ENCODE peak calls at places on chromosomes 16 and 17, in six cellular contexts. N is prostate gland, D is Peyer's patch, M is IMR-90, C is heart left ventricle, E is endothelial cell of umbilical vein. R is an unnamed sample.

GRCh38 chr16:72937360-72937759 is 110.6 kb downstream of the ZFHX3 start:
- DNase-seq in N (no peak), E (no peak), D (no peak), C (no peak), M (no peak), R (no peak)

GRCh38 chr17:44599298-44600175 is 42.3 kb downstream of the FZD2 start:
- DNase-seq in M (peak; percentile 99), C (no peak), N (no peak), D (peak; percentile 48), E (peak; percentile 96), R (peak; percentile 24)

GRCh38 chr17:51419476-51419875 is 159.1 kb downstream of the UTP18 start:
- DNase-seq in D (no peak), C (no peak), N (no peak), E (no peak), M (no peak), R (peak; percentile 59)

GRCh38 chr16:17166095-17166494 is 304.7 kb downstream of the XYLT1 start:
- DNase-seq in M (peak; percentile 14), C (no peak), D (no peak), E (no peak), N (no peak), R (no peak)

GRCh38 chr17:17710728-17711541 is 29.7 kb downstream of the RAI1 start:
- DNase-seq in N (peak; percentile 93), D (peak; percentile 75), C (no peak), M (peak; percentile 93), E (peak; percentile 95), R (peak; percentile 93)

GRCh38 chr16:88454315-88455057 is 1.4 kb downstream of the ZFPM1 start:
- DNase-seq in M (no peak), E (peak; percentile 8), N (no peak), D (peak; percentile 79), C (no peak), R (peak; percentile 32)

GRCh38 chr17:17358060-17358751 is 55.0 kb downstream of the NT5M start:
- DNase-seq in C (no peak), M (no peak), D (peak; percentile 36), E (no peak), N (no peak), R (no peak)

GRCh38 chr16:66357523-66357928 is 9.0 kb upstream of the CDH5 start:
- DNase-seq in E (peak; percentile 93), N (peak; percentile 36), M (peak; percentile 83), D (peak; percentile 70), C (no peak), R (peak; percentile 64)

GRCh38 chr17:59853168-59853918 is 39.4 kb downstream of the TUBD1 start:
- DNase-seq in C (no peak), E (peak; percentile 85), M (peak; percentile 100), D (peak; percentile 88), N (peak; percentile 77), R (no peak)

GRCh38 chr17:45087978-45088377 is 26.9 kb downstream of the NMT1 start:
- DNase-seq in D (no peak), E (no peak), M (no peak), N (no peak), C (no peak), R (no peak)

GRCh38 chr17:75099881-75100595 is 9.7 kb upstream of the ARMC7 start:
- DNase-seq in E (no peak), M (no peak), C (no peak), N (no peak), D (no peak), R (no peak)

GRCh38 chr17:38702900-38703741 is 2.0 kb upstream of the MLLT6 start:
- DNase-seq in N (peak; percentile 15), C (peak; percentile 47), E (no peak), M (no peak), D (peak; percentile 70), R (no peak)

GRCh38 chr17:2239170-2239551 is 64.4 kb downstream of the SMG6 start:
- DNase-seq in C (no peak), E (peak; percentile 12), M (no peak), D (no peak), N (no peak), R (no peak)

GRCh38 chr17:82215095-82215971 is 2.7 kb upstream of the CCDC57 start:
- DNase-seq in C (no peak), M (no peak), D (no peak), N (no peak), E (no peak), R (no peak)

GRCh38 chr16:82675300-82675699 is 48.5 kb downstream of the CDH13 start:
- DNase-seq in D (no peak), N (no peak), M (peak; percentile 49), C (no peak), E (no peak), R (no peak)

GRCh38 chr16:81036751-81037350 is 1.2 kb downstream of the ATMIN start:
- DNase-seq in M (no peak), E (peak; percentile 23), D (no peak), N (no peak), C (peak; percentile 34), R (no peak)

GRCh38 chr17:48814504-48814903 is 2.5 kb downstream of the TTLL6 start:
- DNase-seq in N (peak; percentile 25), D (peak; percentile 83), C (peak; percentile 52), E (peak; percentile 53), M (peak; percentile 37), R (peak; percentile 52)

GRCh38 chr17:30256756-30257506 is 21.4 kb upstream of the SLC6A4 start:
- DNase-seq in D (no peak), M (peak; percentile 66), E (no peak), N (no peak), C (no peak), R (no peak)

GRCh38 chr17:42675348-42675983 is 1.3 kb downstream of the PLEKHH3 start:
- DNase-seq in M (no peak), D (no peak), E (no peak), C (peak; percentile 68), N (peak; percentile 26), R (peak; percentile 67)

GRCh38 chr17:13601317-13601775 is 383 bp downstream of the HS3ST3A1 start:
- DNase-seq in N (no peak), C (peak; percentile 28), D (no peak), M (no peak), E (no peak), R (no peak)

GRCh38 chr16:3920206-3920605 is 39.7 kb upstream of the CREBBP start:
- DNase-seq in D (no peak), C (no peak), M (no peak), N (no peak), E (no peak), R (no peak)
- H3K4me3 ChIP-seq in D (no peak overlapping the region), C (no peak overlapping the region), M (no peak overlapping the region), N (no peak overlapping the region), E (no peak overlapping the region), R (no peak overlapping the region)

DNA sequence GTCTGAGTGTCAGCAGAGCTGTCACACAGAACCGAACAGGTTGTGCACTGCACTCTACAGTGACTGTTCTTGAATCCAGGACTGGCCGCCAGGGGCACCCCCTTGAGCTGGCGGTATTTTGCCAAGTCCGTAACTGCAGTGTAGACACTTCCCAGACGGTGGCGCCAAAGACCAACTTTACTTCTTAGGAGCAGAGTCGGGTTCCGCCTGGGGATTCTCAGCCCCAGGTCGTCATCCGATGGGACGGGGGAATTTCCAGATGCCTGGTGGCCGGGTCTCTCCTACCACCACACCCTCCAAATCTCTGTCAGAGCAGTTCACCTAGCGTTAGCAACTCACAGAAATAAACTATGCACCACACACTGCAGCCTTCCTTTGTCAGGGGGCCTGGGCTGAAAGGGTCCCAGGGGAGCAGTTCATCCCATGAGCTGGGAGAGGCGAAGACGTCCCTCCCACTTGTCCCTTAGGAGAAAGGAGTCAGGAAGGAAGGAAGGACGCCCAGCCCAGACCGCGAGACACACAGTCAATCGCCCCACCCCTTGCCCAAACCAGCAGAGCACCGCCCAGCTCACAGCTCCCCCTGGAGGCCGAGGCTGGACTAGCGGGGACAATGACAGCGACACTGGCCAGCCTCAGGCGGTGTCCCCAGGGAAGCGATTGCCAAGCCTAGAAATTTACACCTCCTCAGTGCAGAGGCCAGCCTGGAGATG is 7.4 kb upstream of the RIPOR1 start:
- DNase-seq in E (peak; percentile 97), C (peak; percentile 94), D (peak; percentile 99), N (peak; percentile 96), M (peak; percentile 94), R (peak; percentile 96)
- TF ChIP-seq POLR2A in E (peak; percentile 68), C (no peak), D (no peak), N (peak; percentile 63), M (peak; percentile 52), R (peak; percentile 47)

DNA sequence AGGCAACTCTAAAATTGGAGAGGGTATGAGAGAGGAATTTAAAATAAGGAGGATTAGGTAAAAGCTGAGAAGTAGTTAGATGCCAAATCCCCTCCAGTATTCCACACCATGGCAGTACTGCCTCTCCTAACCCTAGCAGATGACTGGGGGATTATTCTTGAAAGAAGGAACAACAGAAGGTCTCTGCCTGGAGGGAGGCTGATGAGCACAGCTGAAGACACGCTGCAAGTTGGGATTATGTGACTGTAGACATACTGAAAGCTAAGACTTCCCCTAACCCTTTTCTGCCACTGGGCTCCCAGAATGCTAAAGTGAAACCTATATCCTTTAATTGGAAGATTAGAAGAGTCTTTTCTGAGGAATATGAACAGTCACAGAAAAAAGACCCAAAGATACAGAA is 27.7 kb upstream of the SLC46A1 start:
- DNase-seq in N (no peak), C (no peak), E (no peak), M (no peak), D (no peak), R (no peak)
- H3K4me3 ChIP-seq in N (no peak overlapping the region), C (no peak overlapping the region), E (no peak overlapping the region), M (no peak overlapping the region), D (no peak overlapping the region), R (no peak overlapping the region)

DNA sequence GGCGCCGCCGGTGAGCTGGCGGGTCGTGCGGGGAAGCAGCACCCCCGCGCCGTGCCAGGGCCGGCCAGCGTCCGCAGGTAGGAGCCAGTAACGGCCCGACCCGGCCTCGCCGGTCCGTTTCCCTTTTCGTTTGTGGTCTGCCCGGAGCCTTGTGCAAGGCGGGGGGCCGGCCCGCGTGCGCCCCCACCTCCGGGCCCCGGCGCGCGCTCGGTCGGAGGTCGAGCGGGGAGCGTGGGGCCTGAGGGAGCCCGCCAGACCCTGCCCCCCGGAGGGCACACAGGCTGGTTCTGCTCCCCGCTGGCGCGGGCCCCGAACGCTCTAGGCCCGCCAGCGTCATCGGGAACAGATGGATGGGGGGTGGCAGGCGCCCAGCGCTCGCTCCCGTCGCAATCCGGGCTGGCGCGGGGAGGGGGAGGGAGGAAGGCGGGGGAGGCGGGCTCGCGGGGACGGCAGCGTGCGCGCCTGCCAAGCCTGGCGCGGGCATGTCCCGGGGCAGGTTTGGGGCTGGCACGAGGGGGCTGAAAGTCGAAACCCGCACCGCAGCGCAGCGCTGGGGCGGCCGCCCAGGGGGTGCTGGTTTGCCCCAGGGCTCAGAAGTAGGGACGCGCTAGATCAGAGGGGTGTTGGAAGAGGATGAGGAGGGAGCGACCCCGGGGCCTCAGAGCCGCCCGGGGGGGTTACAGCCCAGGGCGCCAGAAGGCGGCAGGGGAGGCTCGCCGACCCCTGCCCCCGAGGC is 1.5 kb upstream of the GSE1 start:
- DNase-seq in N (peak; percentile 87), M (peak; percentile 74), C (peak; percentile 87), D (peak; percentile 83), E (peak; percentile 35), R (peak; percentile 89)
- TF ChIP-seq POLR2A in N (peak; percentile 29), M (no peak), C (no peak), D (no peak), E (no peak), R (peak; percentile 74)

GRCh38 chr16:1534021-1535020 is 855 bp downstream of the TMEM204 start:
- DNase-seq in M (peak; percentile 11), N (no peak), E (peak; percentile 47), D (no peak), C (no peak), R (no peak)
- H3K4me3 ChIP-seq in M (peak overlapping the region; percentile 38), N (peak overlapping the region; percentile 39), E (peak overlapping the region; percentile 56), D (peak overlapping the region; percentile 76), C (peak overlapping the region; percentile 93), R (peak overlapping the region; percentile 58)